ENCODE peak calls at places on chromosomes 2 and 18, in seven cellular contexts. O is GM12865, P is DMS79 treated with DMSO at 0.1 percent for 48 hours, L is cardiac fibroblast, V is KBM-7, C is astrocyte of the spinal cord, I is hippocampal formation. K is an unnamed sample.
A peak's percentile ranks its signal among the peaks of the same experiment; 100 is the strongest.

GRCh38 chr2:232839680-232840079 is 30.4 kb upstream of the SNORC start:
- DNase-seq in C (no peak), V (peak; percentile 81), I (no peak), P (no peak), O (no peak), L (peak; percentile 23), K (no peak)

GRCh38 chr2:233714164-233714563 is 1.5 kb downstream of the UGT1A5 start:
- DNase-seq in I (no peak), C (no peak), L (no peak), P (no peak), O (no peak), V (no peak), K (no peak)

GRCh38 chr18:24413148-24413547 is 13.3 kb upstream of the IMPACT start:
- DNase-seq in I (no peak), L (no peak), C (no peak), V (no peak), P (no peak), O (no peak), K (no peak)

GRCh38 chr2:19651466-19651865 is 250.3 kb downstream of the TTC32 start:
- DNase-seq in L (no peak), V (no peak), P (no peak), C (peak; percentile 36), O (no peak), I (no peak), K (no peak)

GRCh38 chr18:78408623-78409022 is 571.0 kb upstream of the SALL3 start:
- DNase-seq in C (no peak), P (no peak), O (no peak), L (no peak), I (no peak), V (no peak), K (no peak)

GRCh38 chr2:156021326-156022040 is 311.0 kb downstream of the NR4A2 start:
- DNase-seq in L (no peak), O (no peak), C (no peak), V (no peak), I (no peak), P (no peak), K (no peak)

GRCh38 chr2:42788882-42789281 is 3.5 kb downstream of the HAAO start:
- DNase-seq in I (no peak), V (no peak), C (no peak), O (no peak), P (no peak), L (no peak), K (no peak)

GRCh38 chr2:97932975-97933662 is 62.6 kb downstream of the TMEM131 start:
- DNase-seq in I (no peak), C (no peak), O (peak; percentile 52), P (no peak), V (no peak), L (no peak), K (no peak)

GRCh38 chr2:53497020-53497419 is 270.6 kb upstream of the CHAC2 start:
- DNase-seq in P (no peak), O (no peak), I (no peak), L (no peak), V (no peak), C (no peak), K (no peak)

GRCh38 chr18:60070631-60071030 is 170.8 kb downstream of the PMAIP1 start:
- DNase-seq in L (peak; percentile 9), I (no peak), V (no peak), C (peak; percentile 71), P (no peak), O (peak; percentile 16), K (no peak)

GRCh38 chr2:215728504-215729065 is 284.8 kb downstream of the MREG start:
- DNase-seq in C (peak; percentile 98), O (peak; percentile 29), V (no peak), I (no peak), P (no peak), L (peak; percentile 99), K (no peak)

GRCh38 chr2:9030882-9031645 is 27.6 kb upstream of the MBOAT2 start:
- DNase-seq in V (no peak), P (no peak), O (no peak), I (no peak), L (peak; percentile 72), C (peak; percentile 22), K (no peak)

GRCh38 chr2:207184768-207185167 is 19.0 kb upstream of the KLF7 start:
- DNase-seq in C (peak; percentile 36), P (no peak), O (no peak), L (peak; percentile 53), I (no peak), V (no peak), K (peak; percentile 14)

GRCh38 chr2:239376942-239377531 is 23.8 kb downstream of the HDAC4 start:
- DNase-seq in L (no peak), V (no peak), I (no peak), C (no peak), O (no peak), P (no peak), K (no peak)

K was measured in CD4-positive, CD25-positive, alpha-beta regulatory T cell.